ENCODE peak calls at places on chromosome 15, in six cellular contexts. One of them, this sample, is unnamed. For H3K36me3, the result is how much of the 10 kb centered on the place peaks cover.

GRCh38 chr15:31254431-31255175 is 72.0 kb upstream of the KLF13 start:
- DNase-seq in GM23248: peak
- DNase-seq in naive thymus-derived CD4-positive, alpha-beta T cell: no peak
- DNase-seq in PC-3: peak
- DNase-seq in CD8-positive, alpha-beta T cell: no peak
- DNase-seq in aorta: peak
- DNase-seq in this sample: no peak

GRCh38 chr15:97691799-97692198 is 268.7 kb upstream of the ARRDC4 start:
- DNase-seq in GM23248: no peak
- DNase-seq in naive thymus-derived CD4-positive, alpha-beta T cell: no peak
- DNase-seq in PC-3: peak
- DNase-seq in CD8-positive, alpha-beta T cell: no peak
- DNase-seq in aorta: no peak
- DNase-seq in this sample: no peak

GRCh38 chr15:80415331-80415730 is 11.1 kb downstream of the ARNT2 start:
- DNase-seq in GM23248: no peak
- DNase-seq in naive thymus-derived CD4-positive, alpha-beta T cell: no peak
- DNase-seq in PC-3: no peak
- DNase-seq in CD8-positive, alpha-beta T cell: no peak
- DNase-seq in aorta: no peak
- DNase-seq in this sample: no peak

GRCh38 chr15:73231661-73232443 is 136.9 kb downstream of the HCN4 start:
- DNase-seq in GM23248: peak
- DNase-seq in naive thymus-derived CD4-positive, alpha-beta T cell: no peak
- DNase-seq in PC-3: no peak
- DNase-seq in CD8-positive, alpha-beta T cell: no peak
- DNase-seq in aorta: no peak
- DNase-seq in this sample: no peak

GRCh38 chr15:80777137-80777536 is 2.0 kb upstream of the CEMIP start:
- DNase-seq in GM23248: peak
- DNase-seq in naive thymus-derived CD4-positive, alpha-beta T cell: no peak
- DNase-seq in PC-3: peak
- DNase-seq in CD8-positive, alpha-beta T cell: no peak
- DNase-seq in aorta: peak
- DNase-seq in this sample: no peak

GRCh38 chr15:80309769-80310384 is 57.9 kb upstream of the CTXND1 start:
- DNase-seq in GM23248: peak
- DNase-seq in naive thymus-derived CD4-positive, alpha-beta T cell: no peak
- DNase-seq in PC-3: peak
- DNase-seq in CD8-positive, alpha-beta T cell: no peak
- DNase-seq in aorta: no peak
- DNase-seq in this sample: no peak

GRCh38 chr15:97600190-97600589 is 360.3 kb upstream of the ARRDC4 start:
- DNase-seq in GM23248: no peak
- DNase-seq in naive thymus-derived CD4-positive, alpha-beta T cell: no peak
- DNase-seq in PC-3: no peak
- DNase-seq in CD8-positive, alpha-beta T cell: no peak
- DNase-seq in aorta: no peak
- DNase-seq in this sample: no peak

GRCh38 chr15:101442272-101442671 is 47.2 kb downstream of the PCSK6 start:
- DNase-seq in GM23248: no peak
- DNase-seq in naive thymus-derived CD4-positive, alpha-beta T cell: no peak
- DNase-seq in PC-3: no peak
- DNase-seq in CD8-positive, alpha-beta T cell: no peak
- DNase-seq in aorta: no peak
- DNase-seq in this sample: no peak

GRCh38 chr15:42691770-42692169 is 45.2 kb downstream of the CDAN1 start:
- DNase-seq in GM23248: no peak
- DNase-seq in naive thymus-derived CD4-positive, alpha-beta T cell: no peak
- DNase-seq in PC-3: no peak
- DNase-seq in CD8-positive, alpha-beta T cell: no peak
- DNase-seq in aorta: no peak
- DNase-seq in this sample: no peak

GRCh38 chr15:90837052-90837621 is 31.3 kb upstream of the FURIN start:
- DNase-seq in GM23248: no peak
- DNase-seq in naive thymus-derived CD4-positive, alpha-beta T cell: no peak
- DNase-seq in PC-3: no peak
- DNase-seq in CD8-positive, alpha-beta T cell: no peak
- DNase-seq in aorta: no peak
- DNase-seq in this sample: no peak

GRCh38 chr15:31019986-31020385 is 28.6 kb upstream of the MTMR10 start:
- DNase-seq in GM23248: no peak
- DNase-seq in naive thymus-derived CD4-positive, alpha-beta T cell: no peak
- DNase-seq in PC-3: no peak
- DNase-seq in CD8-positive, alpha-beta T cell: no peak
- DNase-seq in aorta: no peak
- DNase-seq in this sample: no peak

DNA sequence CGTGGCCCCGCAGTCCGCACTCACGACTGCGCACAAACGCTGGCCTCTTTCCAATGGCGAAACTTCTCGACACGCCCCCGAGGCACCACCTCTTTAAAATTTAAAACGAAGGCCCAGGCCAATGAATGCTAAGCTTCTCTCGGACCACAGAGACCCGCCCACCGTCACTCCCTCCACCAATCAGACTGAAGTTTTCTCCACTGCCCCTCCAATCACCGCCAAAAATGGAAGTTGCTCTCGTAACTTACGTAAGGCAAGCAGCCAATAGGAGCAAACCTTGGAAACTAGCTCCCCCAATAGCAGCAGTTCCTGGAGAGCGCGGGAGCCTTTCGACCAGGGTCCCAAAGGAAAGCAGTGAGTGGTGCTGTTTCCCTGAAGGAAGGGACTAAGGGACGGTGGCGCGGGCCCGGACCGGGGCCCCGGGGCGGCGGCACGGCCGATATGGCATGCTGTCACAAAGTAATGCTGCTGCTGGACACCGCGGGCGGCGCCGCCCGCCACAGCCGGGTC is at the start of gene TICRR:
- DNase-seq in GM23248: peak
- DNase-seq in naive thymus-derived CD4-positive, alpha-beta T cell: peak
- DNase-seq in PC-3: peak
- DNase-seq in CD8-positive, alpha-beta T cell: peak
- DNase-seq in aorta: peak
- DNase-seq in this sample: peak
- H3K27ac ChIP-seq in GM23248: peak
- H3K27ac ChIP-seq in naive thymus-derived CD4-positive, alpha-beta T cell: peak
- H3K27ac ChIP-seq in PC-3: peak
- H3K27ac ChIP-seq in CD8-positive, alpha-beta T cell: no peak
- H3K27ac ChIP-seq in aorta: no peak
- H3K27ac ChIP-seq in this sample: no peak

GRCh38 chr15:34927726-34928125 is 41.8 kb downstream of the AQR start:
- DNase-seq in GM23248: no peak
- DNase-seq in naive thymus-derived CD4-positive, alpha-beta T cell: no peak
- DNase-seq in PC-3: peak
- DNase-seq in CD8-positive, alpha-beta T cell: no peak
- DNase-seq in aorta: no peak
- DNase-seq in this sample: no peak
- H3K36me3 ChIP-seq in GM23248: half or more
- H3K36me3 ChIP-seq in naive thymus-derived CD4-positive, alpha-beta T cell: half or more
- H3K36me3 ChIP-seq in PC-3: under half
- H3K36me3 ChIP-seq in CD8-positive, alpha-beta T cell: under half
- H3K36me3 ChIP-seq in aorta: under half
- H3K36me3 ChIP-seq in this sample: under half

GRCh38 chr15:59143281-59143680 is 38.3 kb downstream of the CCNB2 start:
- DNase-seq in GM23248: no peak
- DNase-seq in naive thymus-derived CD4-positive, alpha-beta T cell: no peak
- DNase-seq in PC-3: no peak
- DNase-seq in CD8-positive, alpha-beta T cell: no peak
- DNase-seq in aorta: no peak
- DNase-seq in this sample: no peak

GRCh38 chr15:59140422-59141226 is 35.7 kb downstream of the CCNB2 start:
- DNase-seq in GM23248: no peak
- DNase-seq in naive thymus-derived CD4-positive, alpha-beta T cell: no peak
- DNase-seq in PC-3: peak
- DNase-seq in CD8-positive, alpha-beta T cell: no peak
- DNase-seq in aorta: no peak
- DNase-seq in this sample: no peak

GRCh38 chr15:59137566-59137965 is 32.6 kb downstream of the CCNB2 start:
- DNase-seq in GM23248: no peak
- DNase-seq in naive thymus-derived CD4-positive, alpha-beta T cell: no peak
- DNase-seq in PC-3: no peak
- DNase-seq in CD8-positive, alpha-beta T cell: no peak
- DNase-seq in aorta: no peak
- DNase-seq in this sample: no peak

GRCh38 chr15:59133921-59134427 is 29.0 kb downstream of the CCNB2 start:
- DNase-seq in GM23248: no peak
- DNase-seq in naive thymus-derived CD4-positive, alpha-beta T cell: no peak
- DNase-seq in PC-3: no peak
- DNase-seq in CD8-positive, alpha-beta T cell: no peak
- DNase-seq in aorta: no peak
- DNase-seq in this sample: no peak

GRCh38 chr15:59138243-59138642 is 33.3 kb downstream of the CCNB2 start:
- DNase-seq in GM23248: peak
- DNase-seq in naive thymus-derived CD4-positive, alpha-beta T cell: peak
- DNase-seq in PC-3: peak
- DNase-seq in CD8-positive, alpha-beta T cell: peak
- DNase-seq in aorta: peak
- DNase-seq in this sample: peak
- H3K27ac ChIP-seq in GM23248: no peak
- H3K27ac ChIP-seq in naive thymus-derived CD4-positive, alpha-beta T cell: no peak
- H3K27ac ChIP-seq in PC-3: no peak
- H3K27ac ChIP-seq in CD8-positive, alpha-beta T cell: no peak
- H3K27ac ChIP-seq in aorta: no peak
- H3K27ac ChIP-seq in this sample: no peak

DNA sequence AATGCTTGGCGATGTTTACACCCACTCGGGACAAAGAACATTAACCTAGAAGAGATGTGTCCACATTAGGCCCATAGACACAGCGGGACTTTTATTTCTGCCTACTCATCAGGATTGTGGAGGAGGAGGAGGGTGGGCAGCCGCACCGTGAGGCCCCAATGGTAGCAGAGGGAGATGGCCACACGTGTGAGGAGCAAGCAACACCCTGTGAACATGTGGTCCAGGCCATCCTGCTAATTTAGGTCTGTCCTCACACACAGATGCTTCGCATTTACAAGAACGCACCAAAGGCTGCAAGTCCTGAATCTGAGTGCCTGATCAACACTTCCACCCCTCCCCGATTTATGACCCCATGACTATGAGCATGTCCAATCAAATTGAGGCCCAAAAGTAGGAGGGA is 560.0 kb downstream of the GABRG3 start:
- DNase-seq in GM23248: no peak
- DNase-seq in naive thymus-derived CD4-positive, alpha-beta T cell: no peak
- DNase-seq in PC-3: no peak
- DNase-seq in CD8-positive, alpha-beta T cell: no peak
- DNase-seq in aorta: no peak
- DNase-seq in this sample: no peak
- H3K36me3 ChIP-seq in GM23248: under half
- H3K36me3 ChIP-seq in naive thymus-derived CD4-positive, alpha-beta T cell: under half
- H3K36me3 ChIP-seq in PC-3: under half
- H3K36me3 ChIP-seq in CD8-positive, alpha-beta T cell: under half
- H3K36me3 ChIP-seq in aorta: under half
- H3K36me3 ChIP-seq in this sample: under half

DNA sequence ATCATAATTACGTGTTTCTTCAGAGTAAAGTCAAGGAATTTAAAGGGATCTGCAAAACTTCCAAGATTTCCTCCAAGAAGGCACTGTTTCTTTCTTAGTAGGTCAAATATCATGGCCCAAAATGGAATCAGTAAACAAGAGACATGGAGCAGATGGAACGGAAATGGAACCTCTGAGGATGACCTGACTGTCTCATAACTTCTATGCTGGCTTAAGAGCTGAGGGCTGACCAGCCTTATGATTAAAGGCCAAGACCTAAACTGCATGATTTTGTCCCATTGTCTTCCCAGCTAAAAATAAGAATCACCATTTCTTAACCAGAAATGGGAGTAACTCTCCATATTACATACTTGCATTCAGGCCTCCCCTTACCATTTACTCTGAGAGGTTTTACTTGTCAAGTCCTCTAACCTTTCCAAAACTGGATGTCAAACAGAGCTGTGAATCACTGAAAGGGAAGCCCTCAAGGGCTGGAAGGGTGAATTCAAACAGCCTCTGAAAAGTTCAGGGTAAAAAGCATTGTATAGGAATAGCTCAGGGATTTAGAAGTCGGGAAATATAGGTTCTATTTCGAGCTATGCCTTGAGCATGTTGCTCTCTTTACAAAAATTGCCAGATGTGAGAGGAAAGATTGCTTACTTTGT is 103.7 kb downstream of the MEIS2 start:
- DNase-seq in GM23248: no peak
- DNase-seq in naive thymus-derived CD4-positive, alpha-beta T cell: no peak
- DNase-seq in PC-3: no peak
- DNase-seq in CD8-positive, alpha-beta T cell: no peak
- DNase-seq in aorta: no peak
- DNase-seq in this sample: no peak
- H3K27ac ChIP-seq in GM23248: no peak
- H3K27ac ChIP-seq in naive thymus-derived CD4-positive, alpha-beta T cell: no peak
- H3K27ac ChIP-seq in PC-3: no peak
- H3K27ac ChIP-seq in CD8-positive, alpha-beta T cell: no peak
- H3K27ac ChIP-seq in aorta: no peak
- H3K27ac ChIP-seq in this sample: no peak